ENCODE peak calls at places on chromosome 10, in four cellular contexts. One of them, this sample, is unnamed.

GRCh38 chr10:127405221-127405620 is 143.9 kb upstream of the NPS start:
- DNase-seq in SK-N-SH: no peak
- DNase-seq in stomach: no peak
- DNase-seq in esophagus muscularis mucosa: no peak
- DNase-seq in this sample: no peak

GRCh38 chr10:18202600-18203150 is 62.5 kb downstream of the CACNB2 start:
- DNase-seq in esophagus muscularis mucosa: no peak
- DNase-seq in stomach: no peak
- DNase-seq in SK-N-SH: no peak
- DNase-seq in this sample: no peak

GRCh38 chr10:44994752-44995530 is 5.8 kb upstream of the ZNF22 start:
- DNase-seq in stomach: no peak
- DNase-seq in SK-N-SH: no peak
- DNase-seq in esophagus muscularis mucosa: peak; percentile 91
- DNase-seq in this sample: no peak

GRCh38 chr10:112141297-112141696 is 42.3 kb downstream of the GPAM start:
- DNase-seq in SK-N-SH: no peak
- DNase-seq in esophagus muscularis mucosa: no peak
- DNase-seq in stomach: no peak
- DNase-seq in this sample: no peak

GRCh38 chr10:77431209-77431611 is 206.4 kb downstream of the KCNMA1 start:
- DNase-seq in SK-N-SH: no peak
- DNase-seq in stomach: no peak
- DNase-seq in esophagus muscularis mucosa: no peak
- DNase-seq in this sample: no peak

GRCh38 chr10:48656241-48656921 is 28.3 kb upstream of the WDFY4 start:
- DNase-seq in SK-N-SH: peak; percentile 97
- DNase-seq in esophagus muscularis mucosa: peak; percentile 97
- DNase-seq in stomach: peak; percentile 91
- DNase-seq in this sample: peak; percentile 96

GRCh38 chr10:42519761-42520460 is 118.5 kb downstream of the ZNF33B start:
- DNase-seq in esophagus muscularis mucosa: no peak
- DNase-seq in SK-N-SH: no peak
- DNase-seq in stomach: no peak
- DNase-seq in this sample: no peak

GRCh38 chr10:5560142-5560843 is 35.5 kb downstream of the CALML3 start:
- DNase-seq in esophagus muscularis mucosa: no peak
- DNase-seq in stomach: peak; percentile 5
- DNase-seq in SK-N-SH: no peak
- DNase-seq in this sample: no peak

GRCh38 chr10:76429331-76429625 is 997.9 kb downstream of the LRMDA start:
- DNase-seq in esophagus muscularis mucosa: no peak
- DNase-seq in stomach: no peak
- DNase-seq in SK-N-SH: no peak
- DNase-seq in this sample: no peak

GRCh38 chr10:108691126-108691525 is 1232.2 kb downstream of the XPNPEP1 start:
- DNase-seq in stomach: no peak
- DNase-seq in SK-N-SH: no peak
- DNase-seq in esophagus muscularis mucosa: no peak
- DNase-seq in this sample: no peak

GRCh38 chr10:98267894-98268693 is at the start of gene LOXL4:
- DNase-seq in SK-N-SH: peak; percentile 89
- DNase-seq in stomach: no peak
- DNase-seq in esophagus muscularis mucosa: no peak
- DNase-seq in this sample: no peak

GRCh38 chr10:132360766-132361447 is 28.9 kb downstream of the LRRC27 start:
- DNase-seq in esophagus muscularis mucosa: no peak
- DNase-seq in SK-N-SH: peak; percentile 80
- DNase-seq in stomach: no peak
- DNase-seq in this sample: no peak

GRCh38 chr10:23432161-23432560 is 6.7 kb upstream of the OTUD1 start:
- DNase-seq in stomach: no peak
- DNase-seq in SK-N-SH: no peak
- DNase-seq in esophagus muscularis mucosa: no peak
- DNase-seq in this sample: no peak

GRCh38 chr10:24349379-24350110 is 140.6 kb downstream of the KIAA1217 start:
- DNase-seq in SK-N-SH: no peak
- DNase-seq in esophagus muscularis mucosa: no peak
- DNase-seq in stomach: no peak
- DNase-seq in this sample: no peak

GRCh38 chr10:58177362-58177947 is 90.2 kb downstream of the IPMK start:
- DNase-seq in SK-N-SH: peak; percentile 23
- DNase-seq in stomach: no peak
- DNase-seq in esophagus muscularis mucosa: no peak
- DNase-seq in this sample: no peak

GRCh38 chr10:28612877-28613276 is 64.4 kb upstream of the BAMBI start:
- DNase-seq in SK-N-SH: no peak
- DNase-seq in stomach: no peak
- DNase-seq in esophagus muscularis mucosa: no peak
- DNase-seq in this sample: no peak

GRCh38 chr10:91953600-91954140 is 30.1 kb downstream of the BTAF1 start:
- DNase-seq in stomach: no peak
- DNase-seq in SK-N-SH: no peak
- DNase-seq in esophagus muscularis mucosa: no peak
- DNase-seq in this sample: no peak

GRCh38 chr10:35386594-35387174 is 50.4 kb downstream of the CCNY start:
- DNase-seq in esophagus muscularis mucosa: no peak
- DNase-seq in stomach: peak; percentile 53
- DNase-seq in SK-N-SH: peak; percentile 40
- DNase-seq in this sample: no peak

GRCh38 chr10:18582803-18583202 is 68.6 kb downstream of the NSUN6 start:
- DNase-seq in stomach: no peak
- DNase-seq in SK-N-SH: no peak
- DNase-seq in esophagus muscularis mucosa: no peak
- DNase-seq in this sample: no peak

GRCh38 chr10:105793071-105793470 is 1152.0 kb downstream of the SORCS3 start:
- DNase-seq in esophagus muscularis mucosa: no peak
- DNase-seq in stomach: no peak
- DNase-seq in SK-N-SH: no peak
- DNase-seq in this sample: no peak

GRCh38 chr10:120783098-120783497 is 68.1 kb upstream of the WDR11 start:
- DNase-seq in stomach: no peak
- DNase-seq in esophagus muscularis mucosa: no peak
- DNase-seq in SK-N-SH: no peak
- DNase-seq in this sample: no peak

GRCh38 chr10:113960617-113961260 is 82.9 kb upstream of the ADRB1 start:
- DNase-seq in esophagus muscularis mucosa: no peak
- DNase-seq in stomach: peak; percentile 61
- DNase-seq in SK-N-SH: no peak
- DNase-seq in this sample: no peak

DNA sequence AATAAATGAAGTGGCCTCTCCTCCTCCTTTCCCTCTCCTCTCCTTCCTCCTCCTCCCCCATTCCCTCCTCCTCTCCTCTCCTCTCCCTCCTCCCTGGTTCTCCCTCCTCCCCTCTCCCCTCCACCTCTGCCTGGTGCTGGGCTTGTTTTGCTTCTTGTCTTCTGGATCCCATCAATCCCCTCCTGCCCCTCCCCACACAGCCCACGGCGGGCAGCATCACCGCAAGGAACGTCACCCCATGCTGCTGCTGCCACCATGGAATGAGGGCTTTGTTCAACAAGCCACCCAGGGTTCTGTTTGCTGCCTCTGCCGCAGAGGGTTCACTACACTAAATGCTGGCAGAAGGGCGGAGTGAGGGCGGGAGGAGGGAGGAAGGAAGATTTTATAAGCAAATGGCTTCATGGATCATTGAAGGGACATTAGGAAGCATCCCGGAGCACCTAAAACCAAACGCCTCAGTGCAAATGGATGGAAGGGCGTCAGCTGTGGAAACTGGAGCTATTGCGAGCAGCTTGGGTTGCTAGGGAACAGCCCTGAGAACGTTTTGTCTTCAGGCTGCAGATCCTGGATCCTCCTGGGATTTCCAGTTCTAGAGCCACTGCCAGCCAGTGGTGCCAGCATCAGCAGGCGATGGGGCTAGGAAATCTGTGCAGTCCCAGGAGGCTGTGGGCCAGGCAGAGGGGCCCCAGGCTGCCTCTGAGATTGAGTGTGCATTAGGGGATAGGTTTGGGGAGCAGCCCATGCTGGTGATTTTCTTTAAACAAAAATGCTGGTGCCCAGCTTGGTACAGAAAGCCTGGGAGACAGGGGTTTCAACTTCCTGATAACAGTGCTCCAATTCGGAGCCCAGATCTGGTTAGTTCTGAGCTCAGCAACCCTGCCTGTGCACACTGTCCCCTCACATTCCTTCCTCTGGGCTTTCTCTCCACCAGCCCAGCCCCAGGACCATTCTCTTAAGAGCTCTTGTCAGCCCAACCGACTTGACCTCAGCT is 379.5 kb upstream of the ZMIZ1 start:
- DNase-seq in stomach: no peak
- DNase-seq in esophagus muscularis mucosa: peak; percentile 92
- DNase-seq in SK-N-SH: peak; percentile 73
- DNase-seq in this sample: no peak
- TF ChIP-seq EP300 in stomach: peak; percentile 68
- TF ChIP-seq EP300 in esophagus muscularis mucosa: no peak
- TF ChIP-seq EP300 in SK-N-SH: no peak
- TF ChIP-seq EP300 in this sample: peak; percentile 11

GRCh38 chr10:123972481-123973401 is 81.1 kb upstream of the CPXM2 start:
- DNase-seq in esophagus muscularis mucosa: peak; percentile 82
- DNase-seq in stomach: no peak
- DNase-seq in SK-N-SH: peak; percentile 74
- DNase-seq in this sample: no peak
- H3K27me3 ChIP-seq in esophagus muscularis mucosa: peaks cover 67% of the 10 kb centered on the region
- H3K27me3 ChIP-seq in stomach: no peaks in the 10 kb centered on the region
- H3K27me3 ChIP-seq in SK-N-SH: no peaks in the 10 kb centered on the region
- H3K27me3 ChIP-seq in this sample: no peaks in the 10 kb centered on the region

GRCh38 chr10:21334891-21335696 is 190.4 kb downstream of the SKIDA1 start:
- DNase-seq in stomach: no peak
- DNase-seq in esophagus muscularis mucosa: no peak
- DNase-seq in SK-N-SH: no peak
- DNase-seq in this sample: peak; percentile 31
- H3K27ac ChIP-seq in stomach: peak overlapping the region; percentile 62
- H3K27ac ChIP-seq in esophagus muscularis mucosa: peak overlapping the region; percentile 68
- H3K27ac ChIP-seq in SK-N-SH: peak overlapping the region; percentile 53
- H3K27ac ChIP-seq in this sample: peak overlapping the region; percentile 49

DNA sequence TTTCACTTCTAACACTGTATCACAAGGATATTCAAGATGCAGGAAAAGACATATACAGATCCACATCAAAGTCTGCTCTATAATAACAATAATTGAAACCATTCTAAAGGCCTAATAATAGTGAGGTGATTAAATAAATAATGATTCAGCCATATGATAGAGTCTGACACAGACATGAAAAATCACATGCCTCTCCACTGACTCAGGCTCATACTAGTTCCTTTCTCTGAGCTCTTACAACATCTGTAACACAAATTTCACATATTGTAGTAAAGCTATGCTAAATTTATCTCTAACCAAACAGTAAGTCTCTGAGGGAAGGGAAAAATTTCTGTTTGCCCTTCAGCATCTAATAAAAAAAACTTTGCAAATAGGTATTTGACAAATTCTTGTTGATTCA is 54.1 kb downstream of the CUBN start:
- DNase-seq in SK-N-SH: no peak
- DNase-seq in stomach: no peak
- DNase-seq in esophagus muscularis mucosa: no peak
- DNase-seq in this sample: no peak
- TF ChIP-seq EP300 in SK-N-SH: peak; percentile 97
- TF ChIP-seq EP300 in stomach: no peak
- TF ChIP-seq EP300 in esophagus muscularis mucosa: no peak
- TF ChIP-seq EP300 in this sample: no peak

GRCh38 chr10:117686606-117687005 is 144.1 kb downstream of the EMX2 start:
- DNase-seq in stomach: no peak
- DNase-seq in SK-N-SH: no peak
- DNase-seq in esophagus muscularis mucosa: no peak
- DNase-seq in this sample: no peak
- H3K27me3 ChIP-seq in stomach: no peaks in the 10 kb centered on the region
- H3K27me3 ChIP-seq in SK-N-SH: no peaks in the 10 kb centered on the region
- H3K27me3 ChIP-seq in esophagus muscularis mucosa: peaks cover 39% of the 10 kb centered on the region
- H3K27me3 ChIP-seq in this sample: no peaks in the 10 kb centered on the region

DNA sequence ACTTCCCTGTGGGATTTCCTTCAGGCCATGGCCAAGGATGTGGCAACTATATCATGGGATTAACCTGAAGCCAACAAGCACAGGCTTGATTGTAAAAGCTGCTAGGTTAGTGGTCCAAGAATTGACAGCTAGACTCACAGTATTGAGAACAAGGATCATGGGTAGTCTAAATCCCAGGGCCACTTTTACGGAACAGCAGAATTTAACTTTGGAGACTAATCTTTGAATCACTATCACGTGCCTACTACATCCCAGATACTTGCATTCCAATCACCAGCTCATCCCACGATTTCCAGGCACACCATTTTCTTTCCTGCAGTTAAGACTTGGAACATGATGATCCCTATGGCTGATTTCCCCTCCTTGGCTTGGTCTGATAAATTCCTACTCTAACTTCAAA is 65.6 kb upstream of the ADO start:
- DNase-seq in SK-N-SH: no peak
- DNase-seq in stomach: no peak
- DNase-seq in esophagus muscularis mucosa: no peak
- DNase-seq in this sample: no peak
- H3K27ac ChIP-seq in SK-N-SH: no peak overlapping the region
- H3K27ac ChIP-seq in stomach: no peak overlapping the region
- H3K27ac ChIP-seq in esophagus muscularis mucosa: no peak overlapping the region
- H3K27ac ChIP-seq in this sample: no peak overlapping the region

DNA sequence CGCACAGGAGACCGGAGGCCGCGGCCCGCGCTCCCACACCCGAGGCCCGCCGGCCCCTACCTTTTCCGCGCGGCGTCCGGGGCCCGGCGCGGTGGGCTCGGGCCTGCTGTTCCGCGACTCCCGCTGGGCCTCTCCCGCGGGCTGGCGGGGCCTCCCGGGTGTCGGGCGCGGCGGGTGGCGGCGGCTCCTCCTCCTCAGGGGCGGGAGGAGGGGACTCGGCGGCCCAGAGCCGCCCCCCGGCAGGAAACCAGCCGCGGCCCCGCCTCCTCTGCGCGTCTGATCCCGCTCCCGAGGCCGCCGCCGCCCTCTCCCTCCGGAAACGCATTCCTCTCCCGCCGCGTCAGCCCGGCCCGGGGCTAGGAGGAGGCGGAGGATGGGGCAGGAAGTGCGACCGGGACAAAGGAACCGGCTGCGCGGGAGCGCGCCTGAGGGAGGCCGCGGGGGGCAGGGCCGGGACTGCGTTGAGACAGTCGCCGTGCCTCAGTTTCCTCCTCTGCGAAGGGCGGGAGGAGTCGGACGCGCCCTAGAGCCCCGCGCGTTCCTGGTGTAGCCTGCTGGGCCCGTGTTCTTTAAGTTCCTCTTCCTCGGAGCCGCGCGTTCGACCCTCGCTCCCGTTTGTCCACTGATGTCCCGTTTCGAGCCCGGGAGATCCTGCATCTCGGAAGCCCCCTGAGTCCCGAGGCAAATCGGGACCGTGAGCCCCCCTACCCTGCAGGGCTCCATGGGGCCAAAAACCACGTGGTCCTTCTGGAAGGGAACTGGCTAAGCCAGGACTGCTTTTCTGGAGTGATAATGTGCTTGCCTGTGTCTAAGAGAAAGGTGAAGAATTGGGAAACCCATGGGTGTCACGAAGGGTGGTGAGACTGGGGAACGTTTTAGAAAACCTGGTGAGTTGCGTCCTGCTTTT is at the start of gene ITGB1:
- DNase-seq in stomach: peak; percentile 98
- DNase-seq in SK-N-SH: peak; percentile 96
- DNase-seq in esophagus muscularis mucosa: peak; percentile 98
- DNase-seq in this sample: peak; percentile 99
- TF ChIP-seq EP300 in stomach: peak; percentile 12
- TF ChIP-seq EP300 in SK-N-SH: peak; percentile 61
- TF ChIP-seq EP300 in esophagus muscularis mucosa: peak; percentile 28
- TF ChIP-seq EP300 in this sample: no peak

GRCh38 chr10:100469756-100470155 is 6.9 kb downstream of the WNT8B start:
- DNase-seq in SK-N-SH: no peak
- DNase-seq in esophagus muscularis mucosa: no peak
- DNase-seq in stomach: no peak
- DNase-seq in this sample: no peak
- H3K27me3 ChIP-seq in SK-N-SH: no peaks in the 10 kb centered on the region
- H3K27me3 ChIP-seq in esophagus muscularis mucosa: peaks cover 30% of the 10 kb centered on the region
- H3K27me3 ChIP-seq in stomach: no peaks in the 10 kb centered on the region
- H3K27me3 ChIP-seq in this sample: no peaks in the 10 kb centered on the region

This sample was measured in upper lobe of left lung.